ENCODE peak calls at places on chromosomes 4 and X, in four cellular contexts. Z, Y, E and R are unnamed samples.

GRCh38 chr4:52173470-52174055 is 122.5 kb downstream of the SPATA18 start:
- DNase-seq in Z (peak; percentile 66), Y (peak; percentile 60), E (no peak), R (peak; percentile 35)

GRCh38 chr4:126470862-126471261 is 1156.1 kb downstream of the FAT4 start:
- DNase-seq in Z (peak; percentile 48), Y (peak; percentile 42), E (no peak), R (peak; percentile 26)

GRCh38 chr4:53507671-53508286 is 83.5 kb downstream of the LNX1 start:
- DNase-seq in Z (peak; percentile 98), Y (peak; percentile 91), E (no peak), R (peak; percentile 28)

GRCh38 chr4:72631296-72631695 is 62.3 kb upstream of the ADAMTS3 start:
- DNase-seq in Z (peak; percentile 73), Y (peak; percentile 84), E (no peak), R (peak; percentile 34)

GRCh38 chr4:56874918-56875317 is 32.8 kb upstream of the REST start:
- DNase-seq in Z (no peak), Y (no peak), E (no peak), R (no peak)

GRCh38 chr4:30802622-30803323 is 82.6 kb downstream of the PCDH7 start:
- DNase-seq in Z (peak; percentile 18), Y (no peak), E (no peak), R (peak; percentile 18)

GRCh38 chr4:535181-535923 is 36.3 kb downstream of the PIGG start:
- DNase-seq in Z (no peak), Y (no peak), E (no peak), R (no peak)

GRCh38 chr4:53527342-53527741 is 63.9 kb downstream of the LNX1 start:
- DNase-seq in Z (no peak), Y (no peak), E (peak; percentile 9), R (no peak)

GRCh38 chr4:8407756-8408155 is 32.8 kb downstream of the ACOX3 start:
- DNase-seq in Z (no peak), Y (no peak), E (no peak), R (no peak)

GRCh38 chrX:148538582-148538981 is 38.2 kb downstream of the AFF2 start:
- DNase-seq in Z (no peak), Y (no peak), E (no peak), R (no peak)

GRCh38 chr4:107931775-107932321 is 499 bp downstream of the CYP2U1 start:
- DNase-seq in Z (no peak), Y (no peak), E (no peak), R (no peak)

GRCh38 chrX:13898084-13898483 is 81.2 kb upstream of the GPM6B start:
- DNase-seq in Z (peak; percentile 58), Y (peak; percentile 48), E (peak; percentile 15), R (peak; percentile 19)

GRCh38 chrX:111006119-111006518 is 89.9 kb upstream of the PAK3 start:
- DNase-seq in Z (peak; percentile 29), Y (no peak), E (no peak), R (peak; percentile 15)

GRCh38 chrX:139639253-139639652 is 68.7 kb downstream of the MCF2 start:
- DNase-seq in Z (no peak), Y (no peak), E (no peak), R (no peak)

GRCh38 chrX:123348468-123348867 is 164.4 kb downstream of the GRIA3 start:
- DNase-seq in Z (no peak), Y (no peak), E (no peak), R (no peak)

GRCh38 chrX:7191681-7192110 is 43.7 kb upstream of the PUDP start:
- DNase-seq in Z (no peak), Y (no peak), E (peak; percentile 14), R (peak; percentile 3)

GRCh38 chrX:74924449-74925209 is 623 bp downstream of the NEXMIF start:
- DNase-seq in Z (peak; percentile 25), Y (peak; percentile 5), E (peak; percentile 50), R (peak; percentile 0)

GRCh38 chr4:133802741-133803140 is 398.8 kb downstream of the PABPC4L start:
- DNase-seq in Z (peak; percentile 50), Y (peak; percentile 58), E (no peak), R (peak; percentile 33)

GRCh38 chr4:51895816-51896408 is 53.0 kb downstream of the DCUN1D4 start:
- DNase-seq in Z (peak; percentile 69), Y (peak; percentile 80), E (peak; percentile 64), R (peak; percentile 76)

GRCh38 chr4:118968006-118968405 is 79.4 kb downstream of the SYNPO2 start:
- DNase-seq in Z (peak; percentile 95), Y (peak; percentile 98), E (no peak), R (peak; percentile 95)

GRCh38 chr4:158032733-158033415 is 140.0 kb downstream of the GASK1B start:
- DNase-seq in Z (no peak), Y (no peak), E (no peak), R (no peak)
- H3K4me3 ChIP-seq in Z (no peak overlapping the region), Y (no peak overlapping the region), E (no peak overlapping the region), R (no peak overlapping the region)

GRCh38 chr4:44493924-44494323 is 45.3 kb upstream of the KCTD8 start:
- DNase-seq in Z (peak; percentile 6), Y (peak; percentile 15), E (peak; percentile 22), R (peak; percentile 2)
- TF ChIP-seq CTCF in Z (peak; percentile 34), Y (peak; percentile 48), E (peak; percentile 57), R (peak; percentile 42)

GRCh38 chr4:139814285-139815015 is 148.8 kb downstream of the MGST2 start:
- DNase-seq in Z (peak; percentile 54), Y (peak; percentile 31), E (no peak), R (peak; percentile 64)

GRCh38 chr4:139819082-139819481 is 153.5 kb downstream of the MGST2 start:
- DNase-seq in Z (no peak), Y (no peak), E (no peak), R (no peak)

GRCh38 chr4:139817657-139818452 is 152.2 kb downstream of the MGST2 start:
- DNase-seq in Z (no peak), Y (no peak), E (no peak), R (no peak)

GRCh38 chr4:139816856-139817255 is 151.2 kb downstream of the MGST2 start:
- DNase-seq in Z (no peak), Y (no peak), E (no peak), R (no peak)

DNA sequence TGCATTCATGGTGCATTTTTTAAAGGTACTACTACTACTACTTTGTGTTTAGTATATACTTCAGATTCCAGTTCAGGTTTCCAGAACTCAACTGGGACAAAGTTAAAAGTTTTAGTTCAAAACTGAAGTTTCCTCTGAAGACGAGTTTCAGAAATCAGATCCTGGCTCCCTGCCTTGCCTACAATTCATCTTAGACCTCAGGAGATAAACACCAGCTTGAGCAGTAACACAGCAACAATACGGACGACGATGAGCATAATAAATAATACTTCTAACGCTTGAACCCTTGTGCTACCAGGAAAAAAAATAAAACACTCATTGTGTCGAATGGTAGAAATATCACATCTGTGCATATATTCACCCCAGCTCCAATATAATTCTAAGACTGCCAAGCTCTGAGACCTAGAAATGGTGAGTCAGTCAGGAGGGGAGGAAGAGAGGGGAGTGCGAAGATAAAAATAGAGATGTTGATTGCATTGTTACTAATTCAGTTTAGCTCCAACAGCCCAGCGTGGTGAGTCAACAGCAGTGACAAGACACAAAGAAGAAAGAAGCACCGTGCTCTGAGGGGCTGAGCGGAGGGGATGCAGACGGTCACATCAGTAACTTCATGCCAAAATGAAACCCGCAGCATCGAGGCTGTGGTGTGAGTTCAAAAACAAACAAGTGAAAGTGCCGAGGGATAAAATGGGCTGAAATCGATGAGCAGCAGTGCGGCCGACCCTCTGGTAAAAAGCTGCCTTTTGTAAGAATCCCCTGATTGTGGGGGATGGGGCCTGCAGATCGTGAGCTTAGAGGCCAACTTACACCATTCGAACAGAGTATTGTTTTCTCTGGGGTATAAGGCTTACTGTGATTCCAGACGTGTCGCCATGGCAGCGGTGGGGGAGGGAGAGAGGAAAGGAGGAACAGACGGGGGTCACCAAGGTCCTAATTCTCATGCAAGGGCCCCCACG is 150.3 kb downstream of the MGST2 start:
- DNase-seq in Z (peak; percentile 82), Y (peak; percentile 83), E (no peak), R (peak; percentile 75)
- H3K4me3 ChIP-seq in Z (peak overlapping the region; percentile 15), Y (peak overlapping the region; percentile 61), E (no peak overlapping the region), R (peak overlapping the region; percentile 54)

GRCh38 chrX:39811391-39811790 is 286.4 kb downstream of the BCOR start:
- DNase-seq in Z (no peak), Y (no peak), E (no peak), R (no peak)
- TF ChIP-seq CTCF in Z (no peak), Y (no peak), E (no peak), R (no peak)

DNA sequence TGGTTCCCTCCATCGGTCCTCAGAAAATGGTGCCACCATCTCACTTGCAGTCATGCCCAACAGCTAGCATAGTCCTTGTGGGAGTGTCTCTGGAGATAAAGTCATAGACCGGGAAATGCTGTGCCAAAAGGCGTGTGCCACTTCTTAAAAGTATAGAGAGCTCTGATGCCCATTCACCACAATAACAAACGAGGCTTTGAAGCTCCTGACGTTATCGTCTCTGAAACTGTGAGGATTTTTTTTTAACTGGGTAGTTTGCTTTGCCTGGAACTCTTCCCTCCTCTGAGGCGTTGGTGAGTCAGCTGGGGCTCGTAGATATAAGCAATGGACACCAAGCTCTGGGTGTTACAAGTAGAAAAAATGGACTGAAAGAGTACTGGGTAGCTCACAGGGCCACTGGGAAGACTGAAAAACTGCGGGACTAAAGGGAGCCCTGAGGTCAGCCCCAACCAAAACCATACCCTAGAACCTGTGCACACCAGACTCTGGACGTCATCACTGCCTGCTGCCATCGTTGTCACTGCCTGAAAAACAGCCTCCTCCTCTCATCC is 89.4 kb upstream of the TRIM2 start:
- DNase-seq in Z (peak; percentile 69), Y (peak; percentile 79), E (no peak), R (peak; percentile 43)
- H3K4me3 ChIP-seq in Z (no peak overlapping the region), Y (no peak overlapping the region), E (no peak overlapping the region), R (no peak overlapping the region)

GRCh38 chr4:40980318-40980883 is 230.6 kb downstream of the NSUN7 start:
- DNase-seq in Z (peak; percentile 46), Y (no peak), E (no peak), R (no peak)
- TF ChIP-seq CTCF in Z (peak; percentile 55), Y (peak; percentile 62), E (peak; percentile 25), R (peak; percentile 60)

GRCh38 chr4:39348371-39349265 is 17.5 kb downstream of the RFC1 start:
- DNase-seq in Z (no peak), Y (peak; percentile 57), E (no peak), R (peak; percentile 42)

GRCh38 chr4:39354178-39354503 is 12.0 kb downstream of the RFC1 start:
- DNase-seq in Z (no peak), Y (no peak), E (no peak), R (no peak)

GRCh38 chr4:39349326-39349725 is 16.8 kb downstream of the RFC1 start:
- DNase-seq in Z (no peak), Y (no peak), E (no peak), R (no peak)

GRCh38 chr4:39357002-39357401 is 9.2 kb downstream of the RFC1 start:
- DNase-seq in Z (no peak), Y (no peak), E (no peak), R (no peak)

GRCh38 chr4:39353478-39354177 is 12.5 kb downstream of the RFC1 start:
- DNase-seq in Z (peak; percentile 89), Y (peak; percentile 69), E (no peak), R (peak; percentile 80)
- H3K4me3 ChIP-seq in Z (no peak overlapping the region), Y (peak overlapping the region; percentile 40), E (no peak overlapping the region), R (peak overlapping the region; percentile 45)

GRCh38 chr4:38743866-38744265 is 38.9 kb downstream of the TLR10 start:
- DNase-seq in Z (peak; percentile 29), Y (peak; percentile 49), E (no peak), R (peak; percentile 23)
- TF ChIP-seq CTCF in Z (no peak), Y (no peak), E (no peak), R (no peak)